ENCODE peak calls at places on chromosomes 12 and 14, in eight cellular contexts. I is lower lobe of right lung; K is neural crest cell; X is fibroblast of mammary gland; P is natural killer cell; C is cardiac muscle cell; U is CD8-positive, alpha-beta T cell; D is GM23338. O is an unnamed sample.
A peak's percentile ranks its signal among the peaks of the same experiment; 100 is the strongest.

GRCh38 chr14:28653521-28653920 is 113.1 kb upstream of the FOXG1 start:
- DNase-seq in K (no peak), I (no peak), X (peak; percentile 90), U (no peak), P (no peak), D (no peak), C (no peak), O (no peak)

GRCh38 chr14:92846162-92846897 is 52.2 kb downstream of the GOLGA5 start:
- DNase-seq in I (no peak), U (no peak), C (no peak), X (peak; percentile 90), P (no peak), D (no peak), K (no peak), O (no peak)

GRCh38 chr12:95085612-95086011 is 12.2 kb upstream of the NR2C1 start:
- DNase-seq in K (no peak), C (no peak), X (peak; percentile 15), U (no peak), D (no peak), P (no peak), I (no peak), O (no peak)

GRCh38 chr12:65822732-65823480 is 1.4 kb upstream of the HMGA2 start:
- DNase-seq in I (no peak), K (peak; percentile 55), D (peak; percentile 89), X (peak; percentile 75), P (no peak), C (peak; percentile 87), U (no peak), O (no peak)

GRCh38 chr12:56488041-56488955 is at the start of gene GLS2:
- DNase-seq in I (peak; percentile 82), K (peak; percentile 29), U (peak; percentile 48), C (peak; percentile 80), P (peak; percentile 64), D (peak; percentile 92), X (peak; percentile 73), O (peak; percentile 67)

GRCh38 chr12:11941601-11942360 is 129.0 kb upstream of the BCL2L14 start:
- DNase-seq in C (no peak), P (no peak), D (no peak), X (peak; percentile 88), K (no peak), I (no peak), U (no peak), O (no peak)

GRCh38 chr14:60563113-60563512 is 54.2 kb downstream of the SIX6 start:
- DNase-seq in C (no peak), P (no peak), K (no peak), X (peak; percentile 87), U (no peak), I (no peak), D (no peak), O (no peak)

GRCh38 chr12:16300706-16301105 is 23.2 kb upstream of the SLC15A5 start:
- DNase-seq in K (no peak), X (peak; percentile 50), U (no peak), I (no peak), D (no peak), C (no peak), P (no peak), O (no peak)

GRCh38 chr14:104184911-104185499 is 46.6 kb downstream of the KIF26A start:
- DNase-seq in K (no peak), X (no peak), U (no peak), P (no peak), C (no peak), D (no peak), I (no peak), O (no peak)

GRCh38 chr12:29782285-29782820 is 1.4 kb downstream of the TMTC1 start:
- DNase-seq in P (no peak), X (peak; percentile 90), D (peak; percentile 58), K (no peak), I (no peak), C (peak; percentile 42), U (no peak), O (no peak)

GRCh38 chr12:67893003-67893402 is 96.2 kb upstream of the IFNG-AS1 start:
- DNase-seq in X (no peak), U (no peak), K (no peak), C (no peak), D (no peak), I (no peak), P (no peak), O (no peak)

GRCh38 chr12:74337951-74338350 is 199.7 kb upstream of the ATXN7L3B start:
- DNase-seq in C (no peak), I (no peak), X (peak; percentile 70), U (no peak), P (no peak), D (no peak), K (no peak), O (no peak)

GRCh38 chr14:52552063-52552988 is at the start of the genes GPR137C and TXNDC16:
- DNase-seq in I (peak; percentile 100), X (peak; percentile 99), C (peak; percentile 100), K (peak; percentile 96), P (peak; percentile 97), U (peak; percentile 98), D (peak; percentile 100), O (peak; percentile 94)

GRCh38 chr12:69130064-69130463 is 109.3 kb upstream of the CPSF6 start:
- DNase-seq in I (no peak), C (no peak), K (no peak), P (no peak), U (no peak), D (no peak), X (peak; percentile 30), O (no peak)
- TF ChIP-seq CTCF in I (peak; percentile 30), C (peak; percentile 40), K (no peak), P (no peak), U (no peak), D (peak; percentile 47), X (peak; percentile 32), O (no peak)

GRCh38 chr12:106956048-106956935 is 585 bp downstream of the TMEM263 start:
- DNase-seq in P (peak; percentile 45), I (peak; percentile 71), D (peak; percentile 89), K (peak; percentile 34), U (peak; percentile 12), X (peak; percentile 88), C (peak; percentile 86), O (peak; percentile 25)
- TF ChIP-seq CTCF in P (no peak), I (peak; percentile 21), D (no peak), K (no peak), U (no peak), X (no peak), C (peak; percentile 11), O (no peak)

GRCh38 chr14:86462193-86462592 is 932.2 kb downstream of the FLRT2 start:
- DNase-seq in X (peak; percentile 26), I (no peak), K (no peak), U (no peak), D (peak; percentile 69), P (no peak), C (peak; percentile 13), O (no peak)
- TF ChIP-seq CTCF in X (peak; percentile 36), I (no peak), K (peak; percentile 52), U (no peak), D (peak; percentile 62), P (peak; percentile 39), C (peak; percentile 50), O (no peak)

GRCh38 chr12:128190052-128190451 is 76.9 kb upstream of the TMEM132C start:
- DNase-seq in U (no peak), K (no peak), I (no peak), X (no peak), D (no peak), P (no peak), C (no peak), O (no peak)

GRCh38 chr12:128191380-128191779 is 75.6 kb upstream of the TMEM132C start:
- DNase-seq in K (no peak), X (no peak), I (no peak), D (no peak), C (no peak), P (no peak), U (no peak), O (no peak)

DNA sequence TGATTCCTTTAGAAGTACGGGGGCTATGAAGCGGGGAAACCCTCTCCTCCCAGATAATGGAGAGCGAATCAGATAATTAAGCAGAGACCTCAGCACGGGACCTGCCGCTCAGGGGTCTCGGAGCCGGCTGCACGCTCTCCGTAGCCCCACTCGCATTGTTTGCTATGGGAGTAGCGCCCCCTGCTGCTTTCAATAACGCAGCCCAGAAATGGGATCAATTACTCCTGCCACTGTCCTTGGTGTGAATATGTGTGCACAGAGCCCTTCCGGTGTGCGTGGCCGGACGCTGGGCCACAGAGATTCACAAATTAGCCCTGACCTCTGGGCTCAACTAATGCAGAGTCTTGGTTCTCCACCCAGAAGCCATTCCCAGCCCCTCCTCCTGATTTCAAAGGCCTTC is 76.4 kb upstream of the TMEM132C start:
- DNase-seq in U (no peak), C (peak; percentile 65), X (no peak), P (no peak), I (no peak), K (peak; percentile 68), D (peak; percentile 2), O (no peak)
- TF ChIP-seq CTCF in U (no peak), C (no peak), X (no peak), P (no peak), I (peak; percentile 15), K (peak; percentile 77), D (peak; percentile 16), O (no peak)

GRCh38 chr12:131912526-131913274 is 16.4 kb upstream of the PUS1 start:
- DNase-seq in D (no peak), X (peak; percentile 91), U (no peak), K (no peak), I (no peak), P (no peak), C (no peak), O (no peak)

GRCh38 chr12:131915774-131916173 is 13.3 kb upstream of the PUS1 start:
- DNase-seq in U (no peak), C (no peak), K (no peak), X (no peak), I (no peak), P (no peak), D (no peak), O (no peak)

GRCh38 chr12:131913666-131914065 is 15.4 kb upstream of the PUS1 start:
- DNase-seq in X (no peak), C (no peak), P (no peak), K (no peak), I (no peak), D (no peak), U (no peak), O (no peak)

GRCh38 chr12:131915000-131915689 is 13.9 kb upstream of the PUS1 start:
- DNase-seq in X (no peak), P (no peak), I (no peak), U (no peak), D (no peak), C (no peak), K (no peak), O (no peak)

GRCh38 chr12:131914179-131914702 is 14.8 kb upstream of the PUS1 start:
- DNase-seq in C (no peak), X (no peak), K (no peak), I (no peak), P (no peak), U (no peak), D (no peak), O (no peak)
- TF ChIP-seq CTCF in C (no peak), X (no peak), K (no peak), I (no peak), P (no peak), U (no peak), D (no peak), O (no peak)

O was measured in activated B cell treated with CpG ODN at 0.5 μM for 24 hours.